ENCODE peak calls at places on chromosomes 2 and 18, in five cellular contexts. I, W, R, Q and Y are unnamed samples.

GRCh38 chr2:183164111-183165015 is 40.1 kb downstream of the NUP35 start:
- DNase-seq in Q (no peak), R (no peak), W (no peak), I (no peak), Y (no peak)

GRCh38 chr2:34570266-34570872 is 971.3 kb upstream of the FAM98A start:
- DNase-seq in W (peak; percentile 44), R (peak; percentile 49), Q (no peak), I (peak; percentile 67), Y (no peak)

GRCh38 chr2:121489284-121489683 is 41.4 kb upstream of the RNU4ATAC start:
- DNase-seq in R (peak; percentile 72), I (no peak), Q (no peak), W (no peak), Y (no peak)

GRCh38 chr2:127743477-127744026 is 42.3 kb downstream of the SFT2D3 start:
- DNase-seq in Q (no peak), I (no peak), R (no peak), W (no peak), Y (no peak)

GRCh38 chr2:62724886-62725711 is 19.6 kb downstream of the EHBP1 start:
- DNase-seq in W (peak; percentile 23), I (peak; percentile 84), Q (peak; percentile 53), R (no peak), Y (no peak)

GRCh38 chr2:65275141-65275540 is 47.5 kb downstream of the ACTR2 start:
- DNase-seq in W (no peak), Q (no peak), I (peak; percentile 75), R (no peak), Y (no peak)

GRCh38 chr2:215540646-215541045 is 104.8 kb upstream of the FN1 start:
- DNase-seq in W (no peak), R (peak; percentile 80), I (no peak), Q (no peak), Y (no peak)

GRCh38 chr2:8388779-8389178 is 293.1 kb upstream of the ID2 start:
- DNase-seq in Q (no peak), W (no peak), R (no peak), I (no peak), Y (no peak)

GRCh38 chr18:52216686-52217085 is 123.3 kb upstream of the DCC start:
- DNase-seq in Q (no peak), R (no peak), I (no peak), W (no peak), Y (no peak)

GRCh38 chr2:26190369-26190768 is 17.5 kb downstream of the GAREM2 start:
- DNase-seq in Q (no peak), R (no peak), W (no peak), I (no peak), Y (no peak)

GRCh38 chr2:176105078-176105726 is 1.9 kb upstream of the HOXD11 start:
- DNase-seq in W (no peak), R (no peak), Q (no peak), I (peak; percentile 79), Y (no peak)
- H3K4me3 ChIP-seq in W (peak overlapping the region; percentile 32), R (no peak overlapping the region), Q (no peak overlapping the region), I (peak overlapping the region; percentile 27), Y (no peak overlapping the region)

GRCh38 chr2:70509565-70509964 is 44.1 kb downstream of the TGFA start:
- DNase-seq in I (no peak), Q (no peak), W (no peak), R (no peak), Y (peak; percentile 63)
- H3K4me3 ChIP-seq in I (no peak overlapping the region), Q (no peak overlapping the region), W (no peak overlapping the region), R (no peak overlapping the region), Y (no peak overlapping the region)

DNA sequence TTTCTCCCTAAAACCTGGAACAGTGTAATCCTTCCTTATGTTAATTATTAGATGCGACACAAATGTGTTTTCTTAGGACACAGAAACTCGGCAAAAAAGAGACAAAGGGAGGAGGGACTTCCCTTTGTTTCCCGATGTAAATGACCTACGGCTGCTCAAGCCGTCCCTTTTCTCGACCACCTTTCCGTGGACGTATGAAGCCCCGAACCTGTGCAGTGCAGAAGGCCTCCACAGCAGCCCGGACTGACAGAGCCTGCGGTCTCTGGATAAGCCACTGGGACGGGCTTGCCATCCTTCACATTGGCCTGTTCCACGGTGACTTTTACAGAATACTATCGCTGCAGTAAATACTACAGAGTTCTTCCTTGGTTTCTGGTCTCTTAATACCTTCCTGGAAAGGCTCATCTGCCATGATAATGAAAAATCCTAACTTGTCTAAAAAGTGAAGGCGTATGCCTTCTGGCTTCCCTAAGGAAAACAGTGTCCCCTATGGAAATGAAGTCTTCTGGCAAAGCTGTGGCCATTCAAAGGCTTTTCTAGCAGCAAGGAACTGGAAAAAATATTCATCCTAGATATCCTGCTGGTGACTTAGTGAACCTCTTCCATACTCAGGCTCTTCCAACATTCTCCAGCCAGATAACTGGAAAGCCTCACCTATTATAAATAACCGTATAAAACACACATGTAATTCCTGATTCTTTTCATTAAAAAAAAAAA is 84.9 kb downstream of the RBMS1 start:
- DNase-seq in W (peak; percentile 34), R (no peak), Q (no peak), I (peak; percentile 74), Y (no peak)
- H3K4me3 ChIP-seq in W (peak overlapping the region; percentile 56), R (no peak overlapping the region), Q (no peak overlapping the region), I (peak overlapping the region; percentile 83), Y (peak overlapping the region; percentile 67)

GRCh38 chr2:238242731-238243495 is 3.1 kb upstream of the HES6 start:
- DNase-seq in Q (no peak), W (peak; percentile 96), I (no peak), R (no peak), Y (peak; percentile 62)

GRCh38 chr2:238239552-238239871 is 326 bp downstream of the HES6 start:
- DNase-seq in Q (no peak), W (peak; percentile 71), I (no peak), R (no peak), Y (no peak)

GRCh38 chr2:238239872-238240760 is at the start of gene HES6:
- DNase-seq in W (peak; percentile 97), Q (peak; percentile 92), I (peak; percentile 95), R (peak; percentile 84), Y (peak; percentile 95)

GRCh38 chr2:238241970-238242369 is 2.1 kb upstream of the HES6 start:
- DNase-seq in I (no peak), R (no peak), W (no peak), Q (no peak), Y (no peak)

DNA sequence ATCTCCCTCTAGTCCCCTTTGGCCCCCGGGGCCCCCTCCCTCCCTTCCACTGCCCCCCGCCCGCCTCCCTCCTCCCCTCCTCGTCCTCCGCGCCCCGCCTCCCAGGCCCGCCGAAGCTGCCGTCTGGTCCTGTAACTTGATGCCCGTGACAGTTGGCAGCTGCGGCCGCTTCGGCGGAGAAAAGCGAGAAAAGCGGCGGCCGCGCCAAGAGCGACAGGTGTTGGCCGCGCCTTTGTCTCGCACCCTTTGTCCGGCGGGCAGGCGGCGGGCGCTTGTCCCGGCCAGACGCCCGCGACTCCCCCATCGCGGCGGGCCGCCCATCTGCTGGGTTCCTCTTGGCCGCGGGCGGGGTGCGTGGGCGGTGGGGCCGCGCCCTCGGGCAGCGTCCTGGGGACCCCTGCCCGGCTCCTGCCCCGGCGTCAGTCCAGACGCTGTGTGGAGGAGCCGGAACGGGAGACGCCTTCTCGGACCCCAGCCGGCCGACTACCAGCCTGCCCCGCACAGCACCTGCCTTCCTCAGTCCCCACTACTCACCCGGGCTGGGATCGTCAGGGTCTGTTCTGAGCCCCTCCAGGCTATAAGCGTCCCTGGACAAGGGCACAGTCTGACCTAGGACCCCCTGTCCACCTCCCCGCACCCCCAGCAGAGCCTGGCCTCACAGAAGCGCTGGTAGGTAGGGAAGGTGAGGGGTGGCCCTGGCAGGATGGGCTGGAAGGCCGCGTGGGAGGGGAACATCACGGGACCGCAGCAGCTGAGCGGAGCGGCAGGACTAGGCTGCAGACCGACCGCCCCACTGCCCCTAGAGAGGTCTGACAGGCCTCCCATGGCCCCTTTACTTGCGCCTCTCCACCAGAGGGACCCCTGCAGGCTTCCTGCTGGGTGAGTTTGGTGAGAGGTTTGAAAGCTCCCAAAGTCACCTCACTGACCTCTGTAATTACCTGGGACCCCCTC is 1.2 kb upstream of the HES6 start:
- DNase-seq in Q (peak; percentile 86), W (peak; percentile 86), I (peak; percentile 95), R (no peak), Y (peak; percentile 70)
- H3K4me3 ChIP-seq in Q (no peak overlapping the region), W (peak overlapping the region; percentile 68), I (no peak overlapping the region), R (no peak overlapping the region), Y (peak overlapping the region; percentile 95)

DNA sequence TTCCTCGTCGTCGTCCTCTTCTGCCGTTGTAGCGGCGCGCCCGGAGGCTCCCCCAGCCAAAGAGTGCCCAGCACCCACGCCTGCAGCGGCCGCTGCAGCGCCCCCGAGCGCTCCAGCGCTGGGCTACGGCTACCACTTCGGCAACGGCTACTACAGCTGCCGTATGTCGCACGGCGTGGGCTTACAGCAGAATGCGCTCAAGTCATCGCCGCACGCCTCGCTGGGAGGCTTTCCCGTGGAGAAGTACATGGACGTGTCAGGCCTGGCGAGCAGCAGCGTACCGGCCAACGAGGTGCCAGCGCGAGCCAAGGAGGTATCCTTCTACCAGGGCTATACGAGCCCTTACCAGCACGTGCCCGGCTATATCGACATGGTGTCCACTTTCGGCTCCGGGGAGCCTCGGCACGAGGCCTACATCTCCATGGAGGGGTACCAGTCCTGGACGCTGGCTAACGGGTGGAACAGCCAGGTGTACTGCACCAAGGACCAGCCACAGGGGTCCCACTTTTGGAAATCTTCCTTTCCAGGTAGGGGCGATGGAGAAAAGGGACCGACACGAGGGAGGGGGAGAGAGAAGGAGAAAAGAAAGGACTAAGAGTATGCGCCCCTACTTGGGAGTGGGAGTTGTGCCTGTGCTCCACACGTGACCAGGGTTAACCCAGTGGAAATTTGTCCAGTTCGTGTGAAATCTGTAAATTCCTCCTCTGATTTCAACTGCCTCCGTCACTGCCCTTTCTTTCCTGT is 796 bp downstream of the HOXD13 start:
- DNase-seq in Q (peak; percentile 55), W (no peak), I (peak; percentile 80), R (no peak), Y (peak; percentile 53)
- H3K4me3 ChIP-seq in Q (no peak overlapping the region), W (peak overlapping the region; percentile 45), I (peak overlapping the region; percentile 66), R (no peak overlapping the region), Y (no peak overlapping the region)

GRCh38 chr18:2223394-2223793 is 347.9 kb downstream of the METTL4 start:
- DNase-seq in I (no peak), R (peak; percentile 29), Q (no peak), W (no peak), Y (no peak)
- H3K4me3 ChIP-seq in I (no peak overlapping the region), R (peak overlapping the region; percentile 35), Q (no peak overlapping the region), W (no peak overlapping the region), Y (no peak overlapping the region)

GRCh38 chr2:4221845-4222244 is 518.5 kb downstream of the DCDC2C start:
- DNase-seq in W (no peak), Q (no peak), I (no peak), R (no peak), Y (no peak)
- H3K4me3 ChIP-seq in W (no peak overlapping the region), Q (no peak overlapping the region), I (no peak overlapping the region), R (no peak overlapping the region), Y (no peak overlapping the region)

GRCh38 chr18:2893056-2893455 is 46.2 kb downstream of the EMILIN2 start:
- DNase-seq in I (no peak), R (no peak), W (no peak), Q (no peak), Y (no peak)
- H3K4me3 ChIP-seq in I (no peak overlapping the region), R (no peak overlapping the region), W (no peak overlapping the region), Q (no peak overlapping the region), Y (no peak overlapping the region)

DNA sequence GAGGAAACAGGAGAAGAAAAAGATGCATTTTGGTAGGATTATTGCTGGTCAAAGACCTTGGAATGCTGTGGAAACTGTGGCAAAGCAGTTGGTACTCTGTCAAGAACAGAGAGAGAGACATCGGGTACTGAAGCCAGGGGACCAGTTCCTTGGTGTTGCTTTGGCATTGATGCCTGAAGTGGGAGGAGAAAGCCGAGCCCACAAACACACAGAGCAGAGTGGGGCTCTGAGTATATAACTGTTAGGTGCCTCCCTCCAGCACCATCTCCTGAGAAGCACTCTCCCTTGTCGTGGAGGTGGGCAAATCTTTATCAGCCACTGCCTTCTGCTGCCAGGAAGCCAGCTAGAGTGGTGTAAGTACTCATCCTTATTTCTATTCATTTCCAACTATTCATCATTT is at the start of gene SLC14A1:
- DNase-seq in Q (no peak), R (no peak), W (no peak), I (peak; percentile 33), Y (no peak)
- H3K4me3 ChIP-seq in Q (no peak within 1 kb of the TSS), R (no peak within 1 kb of the TSS), W (no peak within 1 kb of the TSS), I (no peak within 1 kb of the TSS), Y (no peak within 1 kb of the TSS)